ENCODE peak calls at places on chromosomes 2 and 18, in five cellular contexts. Q, M, U, Z and J are unnamed samples. For H3K4me1, the result is how much of the 10 kb centered on the place peaks cover.

GRCh38 chr2:233063269-233063975 is 3.3 kb downstream of the INPP5D start:
- DNase-seq in Z (peak), M (no peak), U (no peak), Q (no peak), J (no peak)

GRCh38 chr2:26018184-26018716 is 15.6 kb upstream of the RAB10 start:
- DNase-seq in Z (no peak), U (peak), M (peak), Q (peak), J (peak)

GRCh38 chr18:61531182-61531581 is 198.0 kb downstream of the CDH20 start:
- DNase-seq in Z (no peak), U (no peak), M (peak), Q (no peak), J (no peak)

GRCh38 chr18:23958036-23958435 is 56.5 kb upstream of the TTC39C start:
- DNase-seq in U (no peak), Z (no peak), Q (no peak), M (peak), J (no peak)

GRCh38 chr2:45170976-45171514 is 161.8 kb upstream of the SIX2 start:
- DNase-seq in Z (no peak), M (peak), Q (no peak), U (no peak), J (no peak)

GRCh38 chr2:165815742-165816141 is 21.7 kb upstream of the GALNT3 start:
- DNase-seq in Z (no peak), U (no peak), Q (no peak), M (no peak), J (no peak)

GRCh38 chr2:100321881-100322820 is at the start of gene LONRF2:
- DNase-seq in Q (peak), Z (no peak), M (no peak), U (peak), J (peak)

GRCh38 chr2:72515696-72516095 is 310.1 kb downstream of the EXOC6B start:
- DNase-seq in M (no peak), Z (no peak), U (no peak), Q (no peak), J (no peak)

GRCh38 chr2:40129725-40130124 is 322.2 kb downstream of the SLC8A1 start:
- DNase-seq in U (no peak), Z (no peak), Q (no peak), M (no peak), J (no peak)

GRCh38 chr2:39024833-39025232 is 96.0 kb downstream of the SOS1 start:
- DNase-seq in U (no peak), Z (no peak), M (no peak), Q (no peak), J (no peak)

GRCh38 chr18:48875942-48876511 is 74.7 kb downstream of the SMAD7 start:
- DNase-seq in Z (no peak), Q (no peak), M (no peak), U (peak), J (peak)
- TF ChIP-seq CTCF in Z (no peak), Q (no peak), M (no peak), U (no peak), J (no peak)

DNA sequence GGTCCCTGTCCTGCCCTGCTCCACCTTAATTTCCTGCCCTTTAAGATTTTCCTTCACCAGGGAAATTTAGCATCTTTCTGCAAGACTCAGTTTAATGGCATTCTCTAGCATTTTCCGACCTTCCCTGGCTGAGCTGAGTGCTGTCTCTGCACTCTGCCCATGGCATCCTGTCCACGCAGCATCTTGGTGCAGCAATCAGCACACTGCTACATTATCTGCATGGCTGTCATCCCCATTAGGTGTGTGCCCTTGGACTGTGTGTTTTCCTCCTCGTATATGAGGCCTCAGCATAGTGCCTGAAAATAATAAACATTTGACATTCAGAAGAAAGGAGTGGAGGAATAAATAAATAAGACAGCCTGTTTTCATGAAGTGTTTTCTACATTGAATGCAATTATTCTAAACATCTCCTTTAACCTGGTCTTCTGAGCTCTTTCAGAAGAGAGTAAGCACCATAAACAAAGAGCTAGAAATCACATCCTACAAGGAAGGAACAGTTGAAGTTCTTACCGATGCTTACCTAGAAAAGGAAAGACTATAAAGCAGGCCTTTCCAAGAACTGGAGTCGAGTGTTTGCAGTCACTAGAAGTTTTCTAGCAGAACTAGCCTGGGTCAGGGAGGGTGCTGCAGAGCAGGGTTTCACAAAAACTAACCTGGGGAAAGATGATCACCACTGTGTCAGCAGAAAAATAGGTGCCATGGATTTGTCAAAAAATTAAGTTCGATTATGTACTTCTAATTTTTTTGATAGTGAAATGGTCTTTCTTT is 131.4 kb upstream of the ITGB6 start:
- DNase-seq in Z (no peak), Q (no peak), U (no peak), M (no peak), J (no peak)
- H3K4me1 ChIP-seq in Z (under half), Q (under half), U (under half), M (under half), J (half or more)

GRCh38 chr2:119389615-119390306 is 23.0 kb downstream of the DBI start:
- DNase-seq in Q (peak), Z (no peak), M (peak), U (peak), J (no peak)
- H3K4me3 ChIP-seq in Q (no peak), Z (no peak), M (no peak), U (no peak), J (no peak)

GRCh38 chr2:112805542-112805941 is 21.2 kb upstream of the IL1A start:
- DNase-seq in Q (no peak), M (no peak), U (no peak), Z (peak), J (no peak)

GRCh38 chr2:112809112-112809511 is 24.8 kb upstream of the IL1A start:
- DNase-seq in U (no peak), M (no peak), Z (no peak), Q (no peak), J (no peak)

GRCh38 chr2:112811276-112811831 is 25.2 kb downstream of the IL1B start:
- DNase-seq in Z (no peak), M (no peak), Q (no peak), U (no peak), J (no peak)

GRCh38 chr2:112803691-112804521 is 19.6 kb upstream of the IL1A start:
- DNase-seq in Z (no peak), M (peak), U (no peak), Q (no peak), J (no peak)

DNA sequence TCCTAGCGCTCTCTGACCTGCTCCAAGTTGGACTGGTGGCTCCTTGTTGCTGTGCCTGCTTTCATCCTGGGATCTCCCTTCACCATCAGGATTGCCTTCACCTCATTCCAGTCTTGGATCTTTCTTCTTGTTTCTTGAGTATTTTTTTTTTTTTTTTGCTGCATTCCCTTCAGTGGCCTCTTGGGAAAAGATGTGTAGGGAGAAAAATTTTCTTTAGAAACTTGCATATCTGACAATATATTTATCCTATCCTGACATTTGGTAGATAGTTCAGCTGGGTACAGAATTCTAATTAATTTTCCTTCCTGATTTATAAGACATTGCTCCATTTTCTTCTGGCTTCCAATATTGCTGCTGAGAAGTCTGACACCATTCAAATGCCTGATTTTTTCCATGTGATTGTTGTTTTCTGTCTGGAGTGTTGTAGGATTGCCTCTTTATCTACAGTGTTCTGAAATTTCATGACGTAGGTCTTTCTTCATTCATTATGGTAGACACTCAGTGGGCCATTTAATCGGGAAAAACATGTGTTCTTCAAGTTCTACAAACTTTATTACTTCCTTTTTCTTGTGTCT is 23.0 kb upstream of the IL1A start:
- DNase-seq in Z (no peak), M (no peak), U (no peak), Q (no peak), J (no peak)
- TF ChIP-seq CTCF in Z (no peak), M (no peak), U (no peak), Q (no peak), J (no peak)